ENCODE peak calls at places on chromosomes 12 and 14, in six cellular contexts. One of them, this sample, is unnamed.

GRCh38 chr14:101022121-101022520 is 118.6 kb upstream of the RTL1 start:
- DNase-seq in nephron progenitor cell: no peak
- DNase-seq in esophagus squamous epithelium: no peak
- DNase-seq in fibroblast of lung: no peak
- DNase-seq in mesothelial cell of epicardium: peak; percentile 10
- DNase-seq in CD8-positive, alpha-beta T cell: peak; percentile 9
- DNase-seq in this sample: no peak

GRCh38 chr12:8154526-8154925 is 2.3 kb upstream of the ZNF705A start:
- DNase-seq in nephron progenitor cell: no peak
- DNase-seq in mesothelial cell of epicardium: no peak
- DNase-seq in esophagus squamous epithelium: no peak
- DNase-seq in fibroblast of lung: peak; percentile 6
- DNase-seq in CD8-positive, alpha-beta T cell: no peak
- DNase-seq in this sample: no peak

GRCh38 chr14:37584211-37585100 is 10.6 kb downstream of the FOXA1 start:
- DNase-seq in mesothelial cell of epicardium: no peak
- DNase-seq in fibroblast of lung: no peak
- DNase-seq in nephron progenitor cell: peak; percentile 29
- DNase-seq in CD8-positive, alpha-beta T cell: no peak
- DNase-seq in esophagus squamous epithelium: no peak
- DNase-seq in this sample: no peak

GRCh38 chr12:89525002-89525823 is 617 bp upstream of the GALNT4 start:
- DNase-seq in fibroblast of lung: peak; percentile 28
- DNase-seq in nephron progenitor cell: peak; percentile 68
- DNase-seq in esophagus squamous epithelium: no peak
- DNase-seq in CD8-positive, alpha-beta T cell: peak; percentile 60
- DNase-seq in mesothelial cell of epicardium: peak; percentile 31
- DNase-seq in this sample: peak; percentile 72

GRCh38 chr12:76847260-76847659 is 31.6 kb downstream of the CSRP2 start:
- DNase-seq in fibroblast of lung: no peak
- DNase-seq in CD8-positive, alpha-beta T cell: no peak
- DNase-seq in mesothelial cell of epicardium: no peak
- DNase-seq in nephron progenitor cell: no peak
- DNase-seq in esophagus squamous epithelium: no peak
- DNase-seq in this sample: no peak

GRCh38 chr14:56057071-56057865 is 60.9 kb upstream of the PELI2 start:
- DNase-seq in CD8-positive, alpha-beta T cell: no peak
- DNase-seq in nephron progenitor cell: no peak
- DNase-seq in fibroblast of lung: peak; percentile 62
- DNase-seq in mesothelial cell of epicardium: no peak
- DNase-seq in esophagus squamous epithelium: no peak
- DNase-seq in this sample: no peak

GRCh38 chr12:85076688-85077430 is 40.7 kb downstream of the LRRIQ1 start:
- DNase-seq in CD8-positive, alpha-beta T cell: no peak
- DNase-seq in esophagus squamous epithelium: no peak
- DNase-seq in mesothelial cell of epicardium: no peak
- DNase-seq in nephron progenitor cell: no peak
- DNase-seq in fibroblast of lung: peak; percentile 94
- DNase-seq in this sample: no peak

GRCh38 chr12:89181271-89181920 is 170.9 kb downstream of the DUSP6 start:
- DNase-seq in nephron progenitor cell: no peak
- DNase-seq in mesothelial cell of epicardium: no peak
- DNase-seq in CD8-positive, alpha-beta T cell: no peak
- DNase-seq in esophagus squamous epithelium: no peak
- DNase-seq in fibroblast of lung: peak; percentile 74
- DNase-seq in this sample: no peak

GRCh38 chr14:96267336-96267735 is 11.3 kb downstream of the BDKRB1 start:
- DNase-seq in CD8-positive, alpha-beta T cell: no peak
- DNase-seq in nephron progenitor cell: no peak
- DNase-seq in esophagus squamous epithelium: no peak
- DNase-seq in fibroblast of lung: peak; percentile 70
- DNase-seq in mesothelial cell of epicardium: peak; percentile 69
- DNase-seq in this sample: peak; percentile 66

GRCh38 chr12:116202433-116202832 is 75.1 kb downstream of the MED13L start:
- DNase-seq in esophagus squamous epithelium: no peak
- DNase-seq in nephron progenitor cell: no peak
- DNase-seq in mesothelial cell of epicardium: no peak
- DNase-seq in fibroblast of lung: peak; percentile 59
- DNase-seq in CD8-positive, alpha-beta T cell: no peak
- DNase-seq in this sample: no peak

GRCh38 chr12:115619889-115620288 is 657.6 kb downstream of the MED13L start:
- DNase-seq in nephron progenitor cell: no peak
- DNase-seq in mesothelial cell of epicardium: no peak
- DNase-seq in fibroblast of lung: no peak
- DNase-seq in esophagus squamous epithelium: no peak
- DNase-seq in CD8-positive, alpha-beta T cell: no peak
- DNase-seq in this sample: no peak

GRCh38 chr12:4027412-4027811 is 154.2 kb upstream of the PARP11 start:
- DNase-seq in nephron progenitor cell: no peak
- DNase-seq in fibroblast of lung: no peak
- DNase-seq in esophagus squamous epithelium: no peak
- DNase-seq in CD8-positive, alpha-beta T cell: peak; percentile 74
- DNase-seq in mesothelial cell of epicardium: no peak
- DNase-seq in this sample: no peak

GRCh38 chr14:82872494-82872893 is 1338.8 kb upstream of the SEL1L start:
- DNase-seq in mesothelial cell of epicardium: no peak
- DNase-seq in CD8-positive, alpha-beta T cell: no peak
- DNase-seq in esophagus squamous epithelium: no peak
- DNase-seq in nephron progenitor cell: peak; percentile 30
- DNase-seq in fibroblast of lung: no peak
- DNase-seq in this sample: no peak

GRCh38 chr14:92421756-92422155 is 91.8 kb upstream of the RIN3 start:
- DNase-seq in mesothelial cell of epicardium: no peak
- DNase-seq in nephron progenitor cell: no peak
- DNase-seq in esophagus squamous epithelium: no peak
- DNase-seq in fibroblast of lung: peak; percentile 77
- DNase-seq in CD8-positive, alpha-beta T cell: no peak
- DNase-seq in this sample: no peak

GRCh38 chr14:99752486-99753121 is 40.6 kb upstream of the EML1 start:
- DNase-seq in CD8-positive, alpha-beta T cell: no peak
- DNase-seq in fibroblast of lung: peak; percentile 81
- DNase-seq in mesothelial cell of epicardium: no peak
- DNase-seq in nephron progenitor cell: peak; percentile 45
- DNase-seq in esophagus squamous epithelium: no peak
- DNase-seq in this sample: no peak

GRCh38 chr12:27014085-27014858 is at the start of gene TM7SF3:
- DNase-seq in mesothelial cell of epicardium: peak; percentile 89
- DNase-seq in nephron progenitor cell: peak; percentile 93
- DNase-seq in CD8-positive, alpha-beta T cell: peak; percentile 98
- DNase-seq in fibroblast of lung: peak; percentile 82
- DNase-seq in esophagus squamous epithelium: peak; percentile 68
- DNase-seq in this sample: peak; percentile 92

GRCh38 chr14:83294941-83295340 is 1761.3 kb upstream of the SEL1L start:
- DNase-seq in esophagus squamous epithelium: no peak
- DNase-seq in nephron progenitor cell: no peak
- DNase-seq in mesothelial cell of epicardium: no peak
- DNase-seq in CD8-positive, alpha-beta T cell: no peak
- DNase-seq in fibroblast of lung: peak; percentile 32
- DNase-seq in this sample: no peak

GRCh38 chr12:93722757-93723567 is 45.8 kb downstream of the CRADD start:
- DNase-seq in mesothelial cell of epicardium: no peak
- DNase-seq in fibroblast of lung: peak; percentile 47
- DNase-seq in CD8-positive, alpha-beta T cell: no peak
- DNase-seq in esophagus squamous epithelium: no peak
- DNase-seq in nephron progenitor cell: no peak
- DNase-seq in this sample: no peak

GRCh38 chr12:10182662-10183061 is 3.8 kb downstream of the TMEM52B start:
- DNase-seq in esophagus squamous epithelium: no peak
- DNase-seq in nephron progenitor cell: no peak
- DNase-seq in mesothelial cell of epicardium: no peak
- DNase-seq in fibroblast of lung: peak; percentile 41
- DNase-seq in CD8-positive, alpha-beta T cell: no peak
- DNase-seq in this sample: no peak

GRCh38 chr14:30966415-30967363 is 58.8 kb upstream of the AP4S1 start:
- DNase-seq in mesothelial cell of epicardium: no peak
- DNase-seq in nephron progenitor cell: no peak
- DNase-seq in fibroblast of lung: peak; percentile 65
- DNase-seq in esophagus squamous epithelium: no peak
- DNase-seq in CD8-positive, alpha-beta T cell: no peak
- DNase-seq in this sample: no peak

GRCh38 chr12:11797317-11797913 is 147.9 kb downstream of the ETV6 start:
- DNase-seq in CD8-positive, alpha-beta T cell: no peak
- DNase-seq in mesothelial cell of epicardium: no peak
- DNase-seq in esophagus squamous epithelium: no peak
- DNase-seq in nephron progenitor cell: no peak
- DNase-seq in fibroblast of lung: peak; percentile 99
- DNase-seq in this sample: no peak

GRCh38 chr14:106846218-106846617 is 1319.8 kb downstream of the TMEM121 start:
- DNase-seq in nephron progenitor cell: no peak
- DNase-seq in esophagus squamous epithelium: no peak
- DNase-seq in CD8-positive, alpha-beta T cell: no peak
- DNase-seq in mesothelial cell of epicardium: no peak
- DNase-seq in fibroblast of lung: no peak
- DNase-seq in this sample: no peak

GRCh38 chr12:27178723-27179398 is 65.2 kb upstream of the STK38L start:
- DNase-seq in mesothelial cell of epicardium: no peak
- DNase-seq in nephron progenitor cell: no peak
- DNase-seq in esophagus squamous epithelium: no peak
- DNase-seq in CD8-positive, alpha-beta T cell: no peak
- DNase-seq in fibroblast of lung: peak; percentile 78
- DNase-seq in this sample: no peak

GRCh38 chr12:12803186-12803585 is 10.0 kb upstream of the DDX47 start:
- DNase-seq in mesothelial cell of epicardium: no peak
- DNase-seq in CD8-positive, alpha-beta T cell: no peak
- DNase-seq in nephron progenitor cell: no peak
- DNase-seq in esophagus squamous epithelium: no peak
- DNase-seq in fibroblast of lung: peak; percentile 92
- DNase-seq in this sample: no peak

GRCh38 chr12:6635375-6635855 is 344 bp downstream of the LPAR5 start:
- DNase-seq in CD8-positive, alpha-beta T cell: peak; percentile 72
- DNase-seq in fibroblast of lung: no peak
- DNase-seq in esophagus squamous epithelium: no peak
- DNase-seq in mesothelial cell of epicardium: no peak
- DNase-seq in nephron progenitor cell: no peak
- DNase-seq in this sample: no peak

GRCh38 chr12:112148031-112148513 is 22.7 kb downstream of the TRAFD1 start:
- DNase-seq in mesothelial cell of epicardium: no peak
- DNase-seq in CD8-positive, alpha-beta T cell: peak; percentile 29
- DNase-seq in nephron progenitor cell: no peak
- DNase-seq in esophagus squamous epithelium: no peak
- DNase-seq in fibroblast of lung: peak; percentile 79
- DNase-seq in this sample: peak; percentile 62

GRCh38 chr14:34750670-34751069 is 36.3 kb upstream of the CFL2 start:
- DNase-seq in CD8-positive, alpha-beta T cell: no peak
- DNase-seq in esophagus squamous epithelium: no peak
- DNase-seq in mesothelial cell of epicardium: no peak
- DNase-seq in fibroblast of lung: peak; percentile 76
- DNase-seq in nephron progenitor cell: no peak
- DNase-seq in this sample: no peak

GRCh38 chr14:67962215-67962644 is 142.7 kb downstream of the RAD51B start:
- DNase-seq in fibroblast of lung: no peak
- DNase-seq in CD8-positive, alpha-beta T cell: no peak
- DNase-seq in esophagus squamous epithelium: no peak
- DNase-seq in nephron progenitor cell: no peak
- DNase-seq in mesothelial cell of epicardium: no peak
- DNase-seq in this sample: no peak

GRCh38 chr14:76250345-76250744 is 98.6 kb downstream of the GPATCH2L start:
- DNase-seq in fibroblast of lung: no peak
- DNase-seq in mesothelial cell of epicardium: no peak
- DNase-seq in CD8-positive, alpha-beta T cell: no peak
- DNase-seq in esophagus squamous epithelium: no peak
- DNase-seq in nephron progenitor cell: no peak
- DNase-seq in this sample: no peak

DNA sequence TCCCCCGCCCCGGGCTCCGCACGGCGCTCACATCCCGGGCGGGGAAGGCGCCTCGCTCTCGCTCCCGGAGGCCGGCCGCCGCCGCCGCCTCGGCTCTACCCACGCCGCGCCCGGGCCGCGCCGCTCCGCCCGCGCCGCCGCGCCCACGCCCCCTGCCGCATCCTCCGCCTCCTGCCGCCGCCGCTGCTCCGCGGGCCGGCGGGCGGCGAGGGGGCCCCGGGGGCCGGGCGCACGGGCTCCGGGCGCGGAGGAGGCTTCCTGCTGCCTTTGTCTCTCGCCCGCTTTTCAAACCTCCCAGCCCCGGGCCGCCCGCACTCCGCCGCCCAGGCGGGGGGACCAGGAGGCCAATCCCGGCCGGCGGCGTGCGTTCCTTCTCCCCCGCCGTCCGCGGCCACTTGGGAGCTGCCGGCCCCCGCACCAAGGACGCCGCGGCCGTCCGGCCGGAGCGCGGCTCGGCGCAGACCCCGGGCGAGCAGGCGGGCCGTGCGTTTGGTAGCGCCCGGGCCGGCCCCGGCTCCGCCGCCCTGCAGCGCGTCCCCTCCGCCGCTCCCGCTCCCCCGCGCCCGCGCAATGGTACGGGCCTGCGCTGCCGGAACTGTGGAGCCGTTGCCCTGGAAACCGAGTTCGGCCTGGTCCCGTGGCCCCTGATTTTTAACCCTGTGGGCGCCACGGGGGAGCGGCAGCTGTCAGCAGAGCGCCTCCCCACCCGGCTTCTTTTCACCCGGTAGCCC is at the start of gene FBXL14:
- DNase-seq in nephron progenitor cell: peak; percentile 93
- DNase-seq in esophagus squamous epithelium: peak; percentile 60
- DNase-seq in mesothelial cell of epicardium: peak; percentile 76
- DNase-seq in CD8-positive, alpha-beta T cell: peak; percentile 95
- DNase-seq in fibroblast of lung: peak; percentile 88
- DNase-seq in this sample: peak; percentile 93
- TF ChIP-seq CTCF in nephron progenitor cell: no peak
- TF ChIP-seq CTCF in esophagus squamous epithelium: peak; percentile 17
- TF ChIP-seq CTCF in mesothelial cell of epicardium: no peak
- TF ChIP-seq CTCF in CD8-positive, alpha-beta T cell: no peak
- TF ChIP-seq CTCF in fibroblast of lung: no peak
- TF ChIP-seq CTCF in this sample: no peak

GRCh38 chr12:123150804-123151678 is at the start of gene PITPNM2:
- DNase-seq in fibroblast of lung: peak; percentile 59
- DNase-seq in nephron progenitor cell: peak; percentile 77
- DNase-seq in CD8-positive, alpha-beta T cell: peak; percentile 82
- DNase-seq in mesothelial cell of epicardium: peak; percentile 51
- DNase-seq in esophagus squamous epithelium: no peak
- DNase-seq in this sample: no peak
- TF ChIP-seq CTCF in fibroblast of lung: no peak
- TF ChIP-seq CTCF in nephron progenitor cell: no peak
- TF ChIP-seq CTCF in CD8-positive, alpha-beta T cell: no peak
- TF ChIP-seq CTCF in mesothelial cell of epicardium: no peak
- TF ChIP-seq CTCF in esophagus squamous epithelium: peak; percentile 40
- TF ChIP-seq CTCF in this sample: peak; percentile 45

DNA sequence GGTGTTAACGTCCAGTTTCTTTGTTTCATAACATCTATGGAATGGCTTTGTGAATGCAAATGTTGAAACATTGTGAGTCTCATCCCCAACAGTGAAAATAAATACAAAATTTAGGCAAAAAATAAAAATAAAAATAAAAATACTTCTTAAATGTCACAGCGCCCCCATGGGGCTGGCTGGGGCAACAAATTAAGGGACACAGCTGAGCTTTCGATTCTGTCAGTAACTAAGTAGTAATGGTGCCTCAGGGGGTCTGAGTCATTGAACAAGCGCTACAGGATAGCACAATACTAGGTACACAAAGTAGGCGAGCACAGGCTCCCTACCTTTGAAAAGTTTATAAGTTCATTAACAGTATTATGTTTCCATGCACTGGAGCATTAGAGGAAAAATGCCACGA is 667.3 kb downstream of the DIO2 start:
- DNase-seq in mesothelial cell of epicardium: no peak
- DNase-seq in esophagus squamous epithelium: no peak
- DNase-seq in CD8-positive, alpha-beta T cell: no peak
- DNase-seq in fibroblast of lung: peak; percentile 55
- DNase-seq in nephron progenitor cell: no peak
- DNase-seq in this sample: no peak
- TF ChIP-seq CTCF in mesothelial cell of epicardium: peak; percentile 81
- TF ChIP-seq CTCF in esophagus squamous epithelium: peak; percentile 44
- TF ChIP-seq CTCF in CD8-positive, alpha-beta T cell: no peak
- TF ChIP-seq CTCF in fibroblast of lung: peak; percentile 76
- TF ChIP-seq CTCF in nephron progenitor cell: peak; percentile 48
- TF ChIP-seq CTCF in this sample: peak; percentile 78

GRCh38 chr14:66662374-66662773 is 154.4 kb downstream of the GPHN start:
- DNase-seq in CD8-positive, alpha-beta T cell: no peak
- DNase-seq in mesothelial cell of epicardium: no peak
- DNase-seq in fibroblast of lung: no peak
- DNase-seq in nephron progenitor cell: no peak
- DNase-seq in esophagus squamous epithelium: no peak
- DNase-seq in this sample: no peak
- TF ChIP-seq CTCF in CD8-positive, alpha-beta T cell: no peak
- TF ChIP-seq CTCF in mesothelial cell of epicardium: no peak
- TF ChIP-seq CTCF in fibroblast of lung: peak; percentile 63
- TF ChIP-seq CTCF in nephron progenitor cell: peak; percentile 26
- TF ChIP-seq CTCF in esophagus squamous epithelium: no peak
- TF ChIP-seq CTCF in this sample: peak; percentile 57